ENCODE peak calls at places on chromosome 18, in eight cellular contexts. One of them, this sample, is unnamed.

GRCh38 chr18:7600528-7601248 is 33.6 kb downstream of the PTPRM start:
- DNase-seq in fibroblast of mammary gland: no peak
- DNase-seq in NCI-H1417: no peak
- DNase-seq in GM12865: no peak
- DNase-seq in GM23338: no peak
- DNase-seq in WTC11: no peak
- DNase-seq in RPMI8226: peak; percentile 66
- DNase-seq in T-helper 2 cell: no peak
- DNase-seq in this sample: no peak

GRCh38 chr18:79524181-79525078 is 128.7 kb downstream of the NFATC1 start:
- DNase-seq in T-helper 2 cell: no peak
- DNase-seq in WTC11: no peak
- DNase-seq in RPMI8226: no peak
- DNase-seq in fibroblast of mammary gland: no peak
- DNase-seq in NCI-H1417: no peak
- DNase-seq in GM12865: peak; percentile 8
- DNase-seq in GM23338: no peak
- DNase-seq in this sample: no peak

GRCh38 chr18:45686892-45687611 is 36.9 kb upstream of the SLC14A1 start:
- DNase-seq in NCI-H1417: no peak
- DNase-seq in RPMI8226: peak; percentile 69
- DNase-seq in GM23338: no peak
- DNase-seq in GM12865: peak; percentile 82
- DNase-seq in WTC11: no peak
- DNase-seq in fibroblast of mammary gland: no peak
- DNase-seq in T-helper 2 cell: no peak
- DNase-seq in this sample: no peak

GRCh38 chr18:68763082-68763481 is 34.8 kb upstream of the CCDC102B start:
- DNase-seq in NCI-H1417: no peak
- DNase-seq in RPMI8226: no peak
- DNase-seq in GM12865: no peak
- DNase-seq in fibroblast of mammary gland: peak; percentile 80
- DNase-seq in WTC11: no peak
- DNase-seq in GM23338: no peak
- DNase-seq in T-helper 2 cell: no peak
- DNase-seq in this sample: no peak

GRCh38 chr18:22667616-22668422 is 250.1 kb upstream of the CTAGE1 start:
- DNase-seq in T-helper 2 cell: no peak
- DNase-seq in fibroblast of mammary gland: peak; percentile 92
- DNase-seq in GM12865: peak; percentile 36
- DNase-seq in NCI-H1417: no peak
- DNase-seq in GM23338: no peak
- DNase-seq in WTC11: no peak
- DNase-seq in RPMI8226: no peak
- DNase-seq in this sample: no peak

GRCh38 chr18:35982404-35983114 is 10.1 kb downstream of the RMP24 start:
- DNase-seq in GM12865: no peak
- DNase-seq in NCI-H1417: no peak
- DNase-seq in T-helper 2 cell: no peak
- DNase-seq in WTC11: no peak
- DNase-seq in fibroblast of mammary gland: peak; percentile 76
- DNase-seq in GM23338: no peak
- DNase-seq in RPMI8226: no peak
- DNase-seq in this sample: no peak

GRCh38 chr18:23054553-23054952 is 80.7 kb upstream of the CABLES1 start:
- DNase-seq in GM12865: no peak
- DNase-seq in fibroblast of mammary gland: no peak
- DNase-seq in RPMI8226: no peak
- DNase-seq in T-helper 2 cell: no peak
- DNase-seq in NCI-H1417: no peak
- DNase-seq in WTC11: no peak
- DNase-seq in GM23338: no peak
- DNase-seq in this sample: no peak

GRCh38 chr18:2083691-2084090 is 487.6 kb downstream of the METTL4 start:
- DNase-seq in RPMI8226: peak; percentile 18
- DNase-seq in T-helper 2 cell: no peak
- DNase-seq in NCI-H1417: no peak
- DNase-seq in GM23338: peak; percentile 59
- DNase-seq in WTC11: peak; percentile 35
- DNase-seq in fibroblast of mammary gland: no peak
- DNase-seq in GM12865: peak; percentile 14
- DNase-seq in this sample: peak; percentile 73

GRCh38 chr18:42937434-42937833 is 178.1 kb downstream of the RIT2 start:
- DNase-seq in GM23338: no peak
- DNase-seq in GM12865: no peak
- DNase-seq in WTC11: no peak
- DNase-seq in T-helper 2 cell: no peak
- DNase-seq in NCI-H1417: no peak
- DNase-seq in RPMI8226: no peak
- DNase-seq in fibroblast of mammary gland: no peak
- DNase-seq in this sample: no peak

GRCh38 chr18:68847219-68847860 is 49.5 kb downstream of the CCDC102B start:
- DNase-seq in WTC11: no peak
- DNase-seq in GM23338: peak; percentile 29
- DNase-seq in GM12865: peak; percentile 42
- DNase-seq in NCI-H1417: peak; percentile 19
- DNase-seq in T-helper 2 cell: no peak
- DNase-seq in fibroblast of mammary gland: peak; percentile 69
- DNase-seq in RPMI8226: peak; percentile 32
- DNase-seq in this sample: no peak

GRCh38 chr18:46756559-46757201 is at the start of gene ST8SIA5:
- DNase-seq in fibroblast of mammary gland: no peak
- DNase-seq in GM23338: peak; percentile 88
- DNase-seq in GM12865: peak; percentile 29
- DNase-seq in RPMI8226: no peak
- DNase-seq in T-helper 2 cell: no peak
- DNase-seq in NCI-H1417: peak; percentile 96
- DNase-seq in WTC11: peak; percentile 79
- DNase-seq in this sample: peak; percentile 68

GRCh38 chr18:52312321-52312720 is 27.7 kb upstream of the DCC start:
- DNase-seq in GM23338: no peak
- DNase-seq in T-helper 2 cell: no peak
- DNase-seq in GM12865: no peak
- DNase-seq in WTC11: no peak
- DNase-seq in RPMI8226: no peak
- DNase-seq in fibroblast of mammary gland: no peak
- DNase-seq in NCI-H1417: peak; percentile 90
- DNase-seq in this sample: no peak